ENCODE peak calls at places on chromosomes 11 and 22, in five cellular contexts. T, W, L, C and G are unnamed samples.

GRCh38 chr11:93733474-93733873 is 7.8 kb downstream of the TAF1D start:
- DNase-seq in W (no peak), C (no peak), L (no peak), T (no peak), G (no peak)

GRCh38 chr11:79708319-79708928 is 267.6 kb upstream of the TENM4 start:
- DNase-seq in W (no peak), L (peak), C (peak), T (no peak), G (peak)

GRCh38 chr22:27113211-27114030 is 456.0 kb downstream of the MIAT start:
- DNase-seq in T (no peak), C (peak), L (no peak), W (no peak), G (no peak)

GRCh38 chr11:108035690-108036089 is 27.0 kb downstream of the CUL5 start:
- DNase-seq in T (no peak), C (no peak), W (no peak), L (no peak), G (no peak)

GRCh38 chr22:36116127-36116526 is 44.4 kb downstream of the APOL3 start:
- DNase-seq in W (no peak), L (no peak), T (no peak), C (no peak), G (no peak)

GRCh38 chr11:35588627-35589026 is 29.6 kb upstream of the FJX1 start:
- DNase-seq in T (no peak), C (no peak), W (no peak), L (no peak), G (no peak)

GRCh38 chr22:39512026-39512425 is 8.3 kb upstream of the ATF4 start:
- DNase-seq in W (no peak), T (no peak), C (no peak), L (no peak), G (no peak)

GRCh38 chr22:35632902-35633301 is 15.3 kb upstream of the APOL6 start:
- DNase-seq in W (no peak), C (no peak), L (no peak), T (no peak), G (no peak)

GRCh38 chr11:134741453-134742227 is 329.6 kb upstream of the B3GAT1 start:
- DNase-seq in L (no peak), W (no peak), T (no peak), C (peak), G (no peak)

GRCh38 chr22:39418696-39419095 is 19.1 kb downstream of the TAB1 start:
- DNase-seq in T (no peak), L (no peak), W (no peak), C (no peak), G (no peak)

GRCh38 chr11:119794756-119795155 is 65.8 kb upstream of the NECTIN1 start:
- DNase-seq in L (no peak), C (no peak), T (no peak), W (no peak), G (no peak)

GRCh38 chr11:106956887-106957505 is 61.3 kb downstream of the GUCY1A2 start:
- DNase-seq in L (no peak), T (no peak), C (no peak), W (peak), G (no peak)

GRCh38 chr22:24806663-24807001 is 621 bp downstream of the SGSM1 start:
- DNase-seq in L (no peak), C (no peak), T (no peak), W (no peak), G (no peak)

GRCh38 chr11:61092280-61092766 is 10.0 kb upstream of the CD5 start:
- DNase-seq in T (no peak), W (no peak), L (no peak), C (no peak), G (no peak)

GRCh38 chr11:104254347-104254746 is 90.4 kb upstream of the PDGFD start:
- DNase-seq in C (peak), T (peak), W (peak), L (no peak), G (peak)
- TF ChIP-seq JUND in C (no peak), T (no peak), W (no peak), L (no peak), G (no peak)

GRCh38 chr22:28820885-28821284 is 20.5 kb upstream of the XBP1 start:
- DNase-seq in L (no peak), W (no peak), C (no peak), T (no peak), G (peak)

GRCh38 chr22:28817919-28818859 is 17.8 kb upstream of the XBP1 start:
- DNase-seq in T (no peak), W (no peak), C (peak), L (no peak), G (peak)

GRCh38 chr22:28821452-28821851 is 21.1 kb upstream of the XBP1 start:
- DNase-seq in C (no peak), T (no peak), W (no peak), L (no peak), G (no peak)

GRCh38 chr22:28816994-28817530 is 16.7 kb upstream of the XBP1 start:
- DNase-seq in L (no peak), W (no peak), C (no peak), T (no peak), G (no peak)

DNA sequence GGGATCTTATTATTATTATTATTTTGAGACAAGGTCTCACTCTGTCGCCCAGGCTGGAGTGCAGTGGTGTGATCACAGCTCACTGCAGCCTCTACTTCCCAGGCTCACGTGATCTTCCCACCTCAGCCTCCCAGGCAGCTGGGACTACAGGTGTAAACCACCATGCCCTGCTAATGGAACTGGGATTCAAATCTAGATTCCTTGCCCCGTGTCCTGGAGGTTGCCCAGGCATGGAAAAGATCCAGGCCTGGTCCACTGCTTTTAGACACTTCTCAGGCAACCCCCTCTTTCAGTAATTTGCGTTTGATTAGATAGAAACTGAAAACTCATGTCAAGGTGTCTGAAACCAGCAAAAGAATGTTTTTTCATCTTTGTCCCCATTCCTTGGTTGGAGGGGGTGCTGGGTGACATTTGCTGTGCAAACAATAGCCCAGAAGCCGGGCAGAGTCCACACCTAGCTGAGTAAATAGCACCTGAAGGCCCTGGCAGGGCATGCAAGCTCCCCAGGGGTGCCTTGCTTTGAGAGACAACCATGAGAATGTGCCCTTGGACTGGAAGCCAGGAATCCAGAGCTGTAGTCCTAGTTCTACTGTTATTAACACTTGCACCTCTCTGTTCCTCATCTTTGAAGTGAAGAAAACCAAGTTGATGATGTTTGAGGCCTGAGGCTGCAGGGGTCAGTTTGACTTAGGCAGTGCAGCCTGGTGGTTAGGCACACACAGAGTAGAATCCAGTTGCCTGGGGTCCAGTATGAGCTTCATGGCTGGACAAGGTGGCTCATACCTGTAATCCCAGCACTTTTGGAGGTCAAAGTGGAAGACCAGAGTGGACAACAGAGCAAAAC is 19.1 kb upstream of the XBP1 start:
- DNase-seq in C (peak), T (no peak), W (no peak), L (no peak), G (peak)
- TF ChIP-seq JUND in C (peak), T (no peak), W (no peak), L (no peak), G (peak)

GRCh38 chr11:85165819-85166218 is 461.3 kb downstream of the DLG2 start:
- DNase-seq in T (no peak), C (no peak), W (no peak), L (no peak), G (no peak)

GRCh38 chr11:85167471-85167870 is 459.7 kb downstream of the DLG2 start:
- DNase-seq in T (no peak), C (no peak), L (no peak), W (no peak), G (no peak)

GRCh38 chr11:85167038-85167437 is 460.1 kb downstream of the DLG2 start:
- DNase-seq in C (no peak), L (no peak), W (no peak), T (no peak), G (no peak)

GRCh38 chr11:85171648-85172257 is 455.4 kb downstream of the DLG2 start:
- DNase-seq in L (no peak), C (no peak), T (no peak), W (no peak), G (no peak)

GRCh38 chr11:85170184-85170583 is 457.0 kb downstream of the DLG2 start:
- DNase-seq in T (no peak), C (no peak), W (peak), L (no peak), G (no peak)
- TF ChIP-seq JUND in T (no peak), C (no peak), W (peak), L (no peak), G (no peak)

GRCh38 chr22:17920145-17920605 is 104.2 kb downstream of the MICAL3 start:
- DNase-seq in C (peak), W (no peak), T (peak), L (no peak), G (no peak)
- TF ChIP-seq JUND in C (no peak), W (no peak), T (no peak), L (no peak), G (no peak)

DNA sequence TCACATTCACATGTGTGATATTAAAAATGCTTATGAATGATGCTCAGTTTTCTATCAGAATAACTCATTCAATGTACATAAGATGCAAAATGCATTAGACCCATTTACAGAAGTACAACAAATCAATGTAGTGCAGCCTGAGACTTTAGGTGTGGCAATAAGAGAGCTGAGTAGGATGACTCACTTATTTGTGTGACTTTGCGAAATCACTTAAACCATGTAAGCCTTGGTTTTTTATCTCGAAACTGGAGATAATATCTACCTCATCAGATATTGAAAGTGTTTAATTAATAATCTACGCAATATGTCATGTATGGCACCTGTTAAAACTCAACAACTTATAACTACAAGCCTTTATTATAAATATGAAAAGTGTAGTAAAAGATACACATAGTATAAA is 105.7 kb upstream of the LUZP2 start:
- DNase-seq in T (no peak), C (no peak), W (no peak), L (no peak), G (no peak)
- TF ChIP-seq JUND in T (no peak), C (no peak), W (no peak), L (no peak), G (no peak)

DNA sequence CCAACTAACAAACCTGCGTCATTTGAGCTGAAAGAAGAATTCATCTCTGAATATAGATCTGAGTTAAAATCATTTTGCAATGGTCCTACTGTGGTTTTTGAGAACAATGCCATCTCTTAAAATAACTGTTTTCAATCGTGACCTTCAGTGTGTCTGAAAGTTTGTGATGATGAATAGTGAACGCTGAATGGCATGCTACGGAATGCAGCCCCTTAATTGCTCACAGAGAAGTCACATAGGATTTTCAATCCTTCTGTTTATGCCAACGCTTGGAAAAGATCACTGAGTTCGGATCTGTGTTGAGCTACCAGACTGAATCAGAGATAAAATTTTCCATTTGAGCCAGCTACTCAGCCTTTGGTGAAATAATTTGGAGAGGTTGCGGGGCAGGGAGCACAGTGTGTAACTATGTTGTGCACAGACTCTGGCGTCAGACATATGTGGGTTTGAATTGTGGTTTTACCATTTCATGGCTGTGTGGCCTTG is 680.1 kb downstream of the KCNA4 start:
- DNase-seq in L (no peak), W (no peak), T (no peak), C (no peak), G (no peak)
- TF ChIP-seq JUND in L (no peak), W (no peak), T (no peak), C (no peak), G (no peak)

DNA sequence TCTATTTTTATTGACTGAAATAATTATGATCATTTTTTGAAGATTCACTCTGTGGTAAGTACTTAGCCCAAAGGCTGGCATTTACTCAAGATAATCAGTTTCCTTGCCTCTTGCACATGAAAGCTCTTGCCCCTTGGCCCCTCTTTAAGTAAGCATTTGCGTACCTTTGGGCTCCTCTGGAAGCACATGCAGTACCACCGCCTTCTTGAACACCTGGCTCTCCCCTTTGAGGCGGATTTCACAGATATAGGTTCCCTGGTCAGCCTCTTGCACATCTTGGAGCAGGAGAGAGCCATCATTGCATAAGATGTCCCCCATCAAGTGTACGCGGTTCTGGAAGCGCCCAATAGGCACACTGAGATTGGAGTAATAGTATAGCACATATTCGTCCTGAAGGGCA is 14.5 kb downstream of the JAML start:
- DNase-seq in L (no peak), C (no peak), W (no peak), T (no peak), G (no peak)
- TF ChIP-seq JUND in L (no peak), C (no peak), W (no peak), T (no peak), G (no peak)

GRCh38 chr11:126341760-126342161 is 13.7 kb upstream of the ST3GAL4 start:
- DNase-seq in L (no peak), C (no peak), W (no peak), T (no peak), G (no peak)
- TF ChIP-seq JUND in L (no peak), C (no peak), W (no peak), T (peak), G (no peak)